ENCODE peak calls at places on chromosomes 5 and 9, in six cellular contexts. O is breast epithelium, J is stomach, H is heart right ventricle, W is esophagus muscularis mucosa, A is A549. U is an unnamed sample.

GRCh38 chr5:147831465-147831864 is at the start of gene SPINK1:
- DNase-seq in O (no peak), J (peak), H (no peak), W (no peak), A (no peak), U (no peak)

GRCh38 chr9:89425921-89426388 is 72.0 kb downstream of the SEMA4D start:
- DNase-seq in O (no peak), A (no peak), J (no peak), H (no peak), W (no peak), U (no peak)

GRCh38 chr5:146047396-146047795 is 58.0 kb downstream of the PLAC8L1 start:
- DNase-seq in J (no peak), H (no peak), W (no peak), O (no peak), A (no peak), U (no peak)

GRCh38 chr5:75656311-75657003 is 45.2 kb downstream of the ANKDD1B start:
- DNase-seq in O (no peak), W (no peak), H (no peak), A (no peak), J (no peak), U (peak)

GRCh38 chr5:55338810-55339243 is 31.0 kb downstream of the MTREX start:
- DNase-seq in O (no peak), W (no peak), J (no peak), H (no peak), A (no peak), U (no peak)

GRCh38 chr5:38731461-38731860 is 114.4 kb upstream of the OSMR start:
- DNase-seq in H (no peak), A (no peak), O (no peak), W (peak), J (no peak), U (no peak)

GRCh38 chr9:72971411-72971810 is 18.6 kb upstream of the ALDH1A1 start:
- DNase-seq in J (no peak), A (no peak), H (no peak), O (no peak), W (no peak), U (no peak)

GRCh38 chr9:131885144-131885609 is 145.3 kb upstream of the RAPGEF1 start:
- DNase-seq in W (no peak), J (peak), O (no peak), H (peak), A (no peak), U (no peak)

GRCh38 chr5:102138243-102138653 is 157.8 kb downstream of the SLCO4C1 start:
- DNase-seq in W (no peak), J (no peak), A (peak), O (no peak), H (no peak), U (no peak)

GRCh38 chr5:8517461-8517860 is 648.5 kb downstream of the MTRR start:
- DNase-seq in W (no peak), H (no peak), J (no peak), A (peak), O (no peak), U (no peak)

GRCh38 chr9:89357331-89358197 is 39.3 kb downstream of the SECISBP2 start:
- DNase-seq in W (no peak), A (no peak), H (no peak), O (no peak), J (no peak), U (no peak)

GRCh38 chr5:39638803-39639202 is 214.0 kb upstream of the DAB2 start:
- DNase-seq in H (no peak), W (no peak), J (no peak), O (no peak), A (no peak), U (no peak)

GRCh38 chr5:14438195-14438606 is 143.4 kb upstream of the OTULINL start:
- DNase-seq in A (no peak), O (no peak), H (no peak), J (no peak), W (no peak), U (no peak)

GRCh38 chr9:134505032-134505431 is 136.6 kb upstream of the COL5A1 start:
- DNase-seq in J (no peak), A (no peak), W (no peak), O (no peak), H (no peak), U (peak)

GRCh38 chr5:161302557-161302956 is 244.0 kb downstream of the GABRB2 start:
- DNase-seq in H (no peak), J (no peak), O (no peak), A (no peak), W (no peak), U (no peak)

GRCh38 chr5:171850354-171850947 is 64.8 kb downstream of the SMIM23 start:
- DNase-seq in J (no peak), W (no peak), O (no peak), H (no peak), A (peak), U (no peak)

GRCh38 chr5:132298305-132298704 is 4.1 kb downstream of the SLC22A4 start:
- DNase-seq in H (no peak), A (no peak), O (no peak), W (no peak), J (no peak), U (no peak)

GRCh38 chr9:116549061-116549664 is 137.9 kb upstream of the TRIM32 start:
- DNase-seq in H (peak), A (peak), W (peak), J (peak), O (no peak), U (peak)

GRCh38 chr9:91775708-91776028 is 174.4 kb downstream of the ROR2 start:
- DNase-seq in J (no peak), O (no peak), A (no peak), W (no peak), H (no peak), U (no peak)

GRCh38 chr9:91775011-91775707 is 174.9 kb downstream of the ROR2 start:
- DNase-seq in H (peak), A (peak), O (peak), J (peak), W (no peak), U (peak)

GRCh38 chr9:91771864-91772263 is 178.2 kb downstream of the ROR2 start:
- DNase-seq in W (no peak), J (no peak), H (no peak), A (no peak), O (no peak), U (no peak)

GRCh38 chr9:91771027-91771426 is 179.0 kb downstream of the ROR2 start:
- DNase-seq in O (no peak), J (no peak), H (no peak), A (peak), W (no peak), U (peak)

GRCh38 chr9:91773166-91773565 is 176.9 kb downstream of the ROR2 start:
- DNase-seq in O (no peak), W (no peak), H (no peak), A (no peak), J (no peak), U (no peak)
- H3K27ac ChIP-seq in O (no peak), W (peak), H (no peak), A (no peak), J (peak), U (no peak)

DNA sequence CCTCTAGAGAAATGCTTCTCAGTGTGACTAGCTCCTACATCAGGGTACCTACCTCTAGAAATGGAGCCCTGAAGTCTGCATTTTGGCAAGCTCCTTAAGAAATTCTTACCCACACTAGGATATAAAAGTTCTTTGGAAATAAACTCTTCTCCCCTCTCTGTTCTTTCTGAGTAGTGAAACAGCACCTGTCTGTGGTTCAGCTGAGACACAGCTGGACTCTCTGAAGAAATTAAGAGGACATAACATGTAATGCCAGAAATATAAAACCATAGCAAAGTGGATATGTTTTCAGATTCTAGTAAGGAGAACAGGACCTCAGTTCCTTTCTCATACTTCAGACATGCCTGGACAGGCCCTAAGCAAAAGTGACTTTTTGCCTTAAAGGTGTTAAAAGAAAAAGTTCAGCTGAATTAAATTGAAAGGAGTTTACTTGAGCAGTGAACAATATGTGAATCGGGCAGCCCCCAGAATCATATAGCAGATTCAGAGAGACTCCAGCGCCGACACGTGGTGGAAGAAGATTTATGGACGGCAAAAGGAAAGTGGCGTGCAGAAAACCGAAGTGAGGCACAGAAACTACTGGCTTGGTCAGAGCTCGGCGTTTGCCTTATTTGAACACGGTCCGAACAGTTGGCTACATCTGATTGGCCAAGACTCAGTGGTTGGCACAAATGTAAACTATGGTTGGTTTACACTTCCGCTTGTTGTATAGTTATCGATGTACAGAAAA is 64.5 kb downstream of the PRKACG start:
- DNase-seq in H (peak), O (no peak), J (no peak), W (no peak), A (no peak), U (no peak)
- TF ChIP-seq CTCF in H (peak), O (no peak), J (no peak), W (peak), A (no peak), U (peak)

GRCh38 chr5:34930527-34930844 is 1.1 kb downstream of the DNAJC21 start:
- DNase-seq in O (no peak), H (no peak), A (no peak), W (no peak), J (no peak), U (no peak)
- H3K27ac ChIP-seq in O (peak), H (peak), A (peak), W (peak), J (peak), U (peak)

DNA sequence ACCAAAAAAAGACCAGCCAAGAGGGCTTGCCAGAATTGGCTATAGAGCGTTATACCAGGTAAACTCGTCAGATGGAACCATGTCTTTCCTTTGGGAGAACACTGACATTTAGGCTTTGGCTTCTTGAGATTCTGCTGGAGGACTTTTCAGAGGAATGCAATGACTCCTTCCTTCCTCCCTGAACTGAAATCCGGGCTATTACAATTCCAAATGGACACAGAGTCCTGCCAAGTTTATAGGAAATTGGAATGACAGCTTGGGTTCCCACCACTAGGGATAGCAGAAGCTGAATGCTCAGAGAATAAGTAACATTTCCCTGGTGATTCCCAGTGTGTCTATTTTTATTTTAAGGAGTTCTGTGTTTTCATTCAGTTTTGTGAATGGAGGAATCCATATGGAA is 143.0 kb downstream of the FGF1 start:
- DNase-seq in W (no peak), H (peak), A (no peak), J (no peak), O (no peak), U (no peak)
- TF ChIP-seq CTCF in W (peak), H (peak), A (no peak), J (no peak), O (no peak), U (no peak)

GRCh38 chr9:127753148-127753547 is 18.1 kb upstream of the TOR2A start:
- DNase-seq in W (no peak), J (no peak), O (no peak), A (no peak), H (no peak), U (no peak)
- H3K27ac ChIP-seq in W (no peak), J (no peak), O (no peak), A (no peak), H (no peak), U (no peak)

GRCh38 chr9:100411472-100412270 is 15.3 kb upstream of the MSANTD3 start:
- DNase-seq in O (peak), W (peak), H (peak), A (peak), J (peak), U (peak)
- TF ChIP-seq CTCF in O (no peak), W (no peak), H (no peak), A (no peak), J (no peak), U (no peak)